ENCODE peak calls at places on chromosomes 3 and 15, in six cellular contexts. One of them, this sample, is unnamed.

GRCh38 chr15:66053991-66054390 is 184.7 kb downstream of the RAB11A start:
- DNase-seq in heart left ventricle: no peak
- DNase-seq in right lobe of liver: no peak
- DNase-seq in adrenal gland: no peak
- DNase-seq in ovary: no peak
- DNase-seq in Peyer's patch: no peak
- DNase-seq in this sample: no peak

GRCh38 chr3:71542548-71543370 is 40.8 kb downstream of the FOXP1 start:
- DNase-seq in heart left ventricle: peak
- DNase-seq in right lobe of liver: no peak
- DNase-seq in adrenal gland: peak
- DNase-seq in ovary: peak
- DNase-seq in Peyer's patch: peak
- DNase-seq in this sample: peak

GRCh38 chr3:48338635-48339034 is 5.2 kb upstream of the SPINK8 start:
- DNase-seq in heart left ventricle: no peak
- DNase-seq in right lobe of liver: no peak
- DNase-seq in adrenal gland: no peak
- DNase-seq in ovary: no peak
- DNase-seq in Peyer's patch: no peak
- DNase-seq in this sample: peak

GRCh38 chr3:98594630-98594961 is 1.2 kb upstream of the CPOX start:
- DNase-seq in heart left ventricle: no peak
- DNase-seq in right lobe of liver: no peak
- DNase-seq in adrenal gland: no peak
- DNase-seq in ovary: no peak
- DNase-seq in Peyer's patch: no peak
- DNase-seq in this sample: no peak

GRCh38 chr3:170159933-170160332 is 21.6 kb downstream of the PHC3 start:
- DNase-seq in heart left ventricle: no peak
- DNase-seq in right lobe of liver: no peak
- DNase-seq in adrenal gland: no peak
- DNase-seq in ovary: no peak
- DNase-seq in Peyer's patch: no peak
- DNase-seq in this sample: no peak

GRCh38 chr3:30198162-30198561 is 408.2 kb upstream of the TGFBR2 start:
- DNase-seq in heart left ventricle: no peak
- DNase-seq in right lobe of liver: no peak
- DNase-seq in adrenal gland: no peak
- DNase-seq in ovary: no peak
- DNase-seq in Peyer's patch: no peak
- DNase-seq in this sample: no peak

GRCh38 chr3:52393131-52393807 is 51.6 kb downstream of the SEMA3G start:
- DNase-seq in heart left ventricle: peak
- DNase-seq in right lobe of liver: peak
- DNase-seq in adrenal gland: no peak
- DNase-seq in ovary: no peak
- DNase-seq in Peyer's patch: no peak
- DNase-seq in this sample: no peak

GRCh38 chr15:100083572-100083971 is 258.2 kb downstream of the ADAMTS17 start:
- DNase-seq in heart left ventricle: peak
- DNase-seq in right lobe of liver: no peak
- DNase-seq in adrenal gland: peak
- DNase-seq in ovary: no peak
- DNase-seq in Peyer's patch: no peak
- DNase-seq in this sample: peak

GRCh38 chr3:54304867-54305266 is 182.5 kb downstream of the CACNA2D3 start:
- DNase-seq in heart left ventricle: no peak
- DNase-seq in right lobe of liver: no peak
- DNase-seq in adrenal gland: no peak
- DNase-seq in ovary: no peak
- DNase-seq in Peyer's patch: no peak
- DNase-seq in this sample: no peak

GRCh38 chr3:16300881-16301359 is 35.9 kb downstream of the OXNAD1 start:
- DNase-seq in heart left ventricle: no peak
- DNase-seq in right lobe of liver: no peak
- DNase-seq in adrenal gland: no peak
- DNase-seq in ovary: no peak
- DNase-seq in Peyer's patch: peak
- DNase-seq in this sample: no peak

GRCh38 chr3:149393355-149394165 is 16.1 kb upstream of the TM4SF1 start:
- DNase-seq in heart left ventricle: peak
- DNase-seq in right lobe of liver: peak
- DNase-seq in adrenal gland: peak
- DNase-seq in ovary: peak
- DNase-seq in Peyer's patch: peak
- DNase-seq in this sample: peak

GRCh38 chr15:63501256-63502089 is 2.9 kb upstream of the USP3 start:
- DNase-seq in heart left ventricle: peak
- DNase-seq in right lobe of liver: peak
- DNase-seq in adrenal gland: peak
- DNase-seq in ovary: peak
- DNase-seq in Peyer's patch: peak
- DNase-seq in this sample: peak

GRCh38 chr3:132652640-132653270 is 6.9 kb downstream of the ACAD11 start:
- DNase-seq in heart left ventricle: no peak
- DNase-seq in right lobe of liver: no peak
- DNase-seq in adrenal gland: no peak
- DNase-seq in ovary: no peak
- DNase-seq in Peyer's patch: no peak
- DNase-seq in this sample: no peak

GRCh38 chr3:149342413-149343340 is 9.2 kb upstream of the TM4SF18 start:
- DNase-seq in heart left ventricle: no peak
- DNase-seq in right lobe of liver: no peak
- DNase-seq in adrenal gland: no peak
- DNase-seq in ovary: no peak
- DNase-seq in Peyer's patch: no peak
- DNase-seq in this sample: peak

GRCh38 chr15:43518073-43518761 is 809 bp downstream of the MAP1A start:
- DNase-seq in heart left ventricle: no peak
- DNase-seq in right lobe of liver: no peak
- DNase-seq in adrenal gland: no peak
- DNase-seq in ovary: peak
- DNase-seq in Peyer's patch: no peak
- DNase-seq in this sample: no peak

GRCh38 chr3:19272296-19272695 is 124.0 kb downstream of the KCNH8 start:
- DNase-seq in heart left ventricle: no peak
- DNase-seq in right lobe of liver: no peak
- DNase-seq in adrenal gland: no peak
- DNase-seq in ovary: no peak
- DNase-seq in Peyer's patch: peak
- DNase-seq in this sample: no peak

GRCh38 chr3:16452265-16452664 is 61.2 kb downstream of the RFTN1 start:
- DNase-seq in heart left ventricle: no peak
- DNase-seq in right lobe of liver: no peak
- DNase-seq in adrenal gland: no peak
- DNase-seq in ovary: no peak
- DNase-seq in Peyer's patch: no peak
- DNase-seq in this sample: no peak

GRCh38 chr15:78065973-78066946 is 11.3 kb downstream of the TBC1D2B start:
- DNase-seq in heart left ventricle: no peak
- DNase-seq in right lobe of liver: no peak
- DNase-seq in adrenal gland: no peak
- DNase-seq in ovary: no peak
- DNase-seq in Peyer's patch: no peak
- DNase-seq in this sample: no peak

GRCh38 chr3:27554706-27555105 is 70.5 kb upstream of the SLC4A7 start:
- DNase-seq in heart left ventricle: no peak
- DNase-seq in right lobe of liver: no peak
- DNase-seq in adrenal gland: no peak
- DNase-seq in ovary: no peak
- DNase-seq in Peyer's patch: no peak
- DNase-seq in this sample: no peak

GRCh38 chr3:185866995-185867394 is 42.2 kb upstream of the IGF2BP2 start:
- DNase-seq in heart left ventricle: no peak
- DNase-seq in right lobe of liver: no peak
- DNase-seq in adrenal gland: no peak
- DNase-seq in ovary: no peak
- DNase-seq in Peyer's patch: no peak
- DNase-seq in this sample: no peak

GRCh38 chr3:177725165-177725564 is 527.9 kb upstream of the TBL1XR1 start:
- DNase-seq in heart left ventricle: no peak
- DNase-seq in right lobe of liver: no peak
- DNase-seq in adrenal gland: no peak
- DNase-seq in ovary: no peak
- DNase-seq in Peyer's patch: no peak
- DNase-seq in this sample: no peak

GRCh38 chr3:165770781-165771180 is 66.4 kb downstream of the BCHE start:
- DNase-seq in heart left ventricle: no peak
- DNase-seq in right lobe of liver: no peak
- DNase-seq in adrenal gland: no peak
- DNase-seq in ovary: no peak
- DNase-seq in Peyer's patch: no peak
- DNase-seq in this sample: no peak

GRCh38 chr3:116226245-116226644 is 219.0 kb downstream of the LSAMP start:
- DNase-seq in heart left ventricle: no peak
- DNase-seq in right lobe of liver: no peak
- DNase-seq in adrenal gland: no peak
- DNase-seq in ovary: no peak
- DNase-seq in Peyer's patch: no peak
- DNase-seq in this sample: no peak

GRCh38 chr15:82846621-82847020 is 37.2 kb downstream of the WHAMM start:
- DNase-seq in heart left ventricle: no peak
- DNase-seq in right lobe of liver: no peak
- DNase-seq in adrenal gland: no peak
- DNase-seq in ovary: no peak
- DNase-seq in Peyer's patch: no peak
- DNase-seq in this sample: peak

GRCh38 chr3:18124501-18124900 is 300.6 kb downstream of the SATB1 start:
- DNase-seq in heart left ventricle: no peak
- DNase-seq in right lobe of liver: no peak
- DNase-seq in adrenal gland: no peak
- DNase-seq in ovary: no peak
- DNase-seq in Peyer's patch: no peak
- DNase-seq in this sample: no peak

GRCh38 chr3:42493126-42493797 is 9.2 kb upstream of the VIPR1 start:
- DNase-seq in heart left ventricle: no peak
- DNase-seq in right lobe of liver: no peak
- DNase-seq in adrenal gland: no peak
- DNase-seq in ovary: no peak
- DNase-seq in Peyer's patch: peak
- DNase-seq in this sample: peak

GRCh38 chr15:31173790-31174450 is 72.4 kb upstream of the TRPM1 start:
- DNase-seq in heart left ventricle: no peak
- DNase-seq in right lobe of liver: no peak
- DNase-seq in adrenal gland: no peak
- DNase-seq in ovary: no peak
- DNase-seq in Peyer's patch: no peak
- DNase-seq in this sample: no peak

GRCh38 chr3:38097446-38098375 is 39.2 kb downstream of the ACAA1 start:
- DNase-seq in heart left ventricle: no peak
- DNase-seq in right lobe of liver: no peak
- DNase-seq in adrenal gland: no peak
- DNase-seq in ovary: no peak
- DNase-seq in Peyer's patch: no peak
- DNase-seq in this sample: no peak
- H3K27ac ChIP-seq in heart left ventricle: no peak
- H3K27ac ChIP-seq in right lobe of liver: no peak
- H3K27ac ChIP-seq in adrenal gland: no peak
- H3K27ac ChIP-seq in ovary: no peak
- H3K27ac ChIP-seq in Peyer's patch: no peak
- H3K27ac ChIP-seq in this sample: no peak

GRCh38 chr15:81297580-81298575 is 26.1 kb downstream of the STARD5 start:
- DNase-seq in heart left ventricle: no peak
- DNase-seq in right lobe of liver: no peak
- DNase-seq in adrenal gland: no peak
- DNase-seq in ovary: no peak
- DNase-seq in Peyer's patch: peak
- DNase-seq in this sample: no peak

GRCh38 chr15:81296673-81297072 is 27.3 kb downstream of the STARD5 start:
- DNase-seq in heart left ventricle: peak
- DNase-seq in right lobe of liver: peak
- DNase-seq in adrenal gland: peak
- DNase-seq in ovary: no peak
- DNase-seq in Peyer's patch: peak
- DNase-seq in this sample: peak

GRCh38 chr15:81299630-81300273 is 24.2 kb downstream of the STARD5 start:
- DNase-seq in heart left ventricle: no peak
- DNase-seq in right lobe of liver: no peak
- DNase-seq in adrenal gland: no peak
- DNase-seq in ovary: no peak
- DNase-seq in Peyer's patch: peak
- DNase-seq in this sample: no peak

GRCh38 chr15:81297147-81297572 is 26.8 kb downstream of the STARD5 start:
- DNase-seq in heart left ventricle: no peak
- DNase-seq in right lobe of liver: no peak
- DNase-seq in adrenal gland: no peak
- DNase-seq in ovary: no peak
- DNase-seq in Peyer's patch: no peak
- DNase-seq in this sample: no peak

GRCh38 chr15:81298606-81299005 is 25.3 kb downstream of the STARD5 start:
- DNase-seq in heart left ventricle: no peak
- DNase-seq in right lobe of liver: no peak
- DNase-seq in adrenal gland: no peak
- DNase-seq in ovary: no peak
- DNase-seq in Peyer's patch: peak
- DNase-seq in this sample: no peak
- TF ChIP-seq POLR2A in heart left ventricle: no peak
- TF ChIP-seq POLR2A in right lobe of liver: no peak
- TF ChIP-seq POLR2A in adrenal gland: no peak
- TF ChIP-seq POLR2A in ovary: no peak
- TF ChIP-seq POLR2A in Peyer's patch: no peak
- TF ChIP-seq POLR2A in this sample: no peak

DNA sequence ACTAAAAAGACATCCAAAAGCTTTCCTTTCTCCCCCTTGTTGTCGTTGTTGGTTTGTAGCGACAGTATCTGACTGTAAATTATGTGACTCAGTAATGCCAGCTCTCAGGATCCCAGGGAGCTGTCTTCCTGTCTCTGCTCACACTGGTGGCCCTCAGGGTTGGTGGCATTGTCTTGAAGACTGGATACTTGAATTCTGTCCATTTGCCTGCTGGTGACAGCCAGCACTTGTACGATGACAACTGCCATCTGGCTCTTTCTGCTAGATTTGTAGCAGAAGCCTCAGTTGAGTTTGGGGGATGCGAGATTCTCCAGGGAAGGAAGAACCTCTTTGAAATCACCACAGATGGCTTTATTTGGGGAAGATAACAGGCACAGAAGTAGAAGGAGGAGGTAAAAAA is 120.8 kb downstream of the ARPP21 start:
- DNase-seq in heart left ventricle: no peak
- DNase-seq in right lobe of liver: no peak
- DNase-seq in adrenal gland: no peak
- DNase-seq in ovary: no peak
- DNase-seq in Peyer's patch: no peak
- DNase-seq in this sample: no peak
- H3K27ac ChIP-seq in heart left ventricle: no peak
- H3K27ac ChIP-seq in right lobe of liver: no peak
- H3K27ac ChIP-seq in adrenal gland: no peak
- H3K27ac ChIP-seq in ovary: no peak
- H3K27ac ChIP-seq in Peyer's patch: no peak
- H3K27ac ChIP-seq in this sample: no peak

DNA sequence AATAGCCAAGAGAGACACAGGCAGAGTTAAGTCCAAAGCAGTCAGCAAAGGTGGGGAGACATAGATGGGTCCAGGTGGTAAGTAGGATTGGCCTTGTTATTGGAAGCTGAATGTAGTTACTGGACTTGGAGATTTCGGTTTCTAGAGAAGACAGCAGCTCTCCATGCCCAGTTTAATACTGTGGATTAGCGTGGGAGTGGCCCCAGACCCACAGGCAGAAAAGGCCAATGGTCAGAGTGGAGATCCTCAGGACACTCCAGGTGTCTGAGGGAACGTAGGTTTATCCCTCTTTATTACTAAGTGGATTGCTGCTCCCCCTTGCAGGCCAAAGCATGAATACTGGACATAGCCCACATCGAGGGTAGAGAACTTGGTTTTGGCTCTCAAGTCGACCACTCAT is 225.4 kb upstream of the TPRG1 start:
- DNase-seq in heart left ventricle: no peak
- DNase-seq in right lobe of liver: no peak
- DNase-seq in adrenal gland: no peak
- DNase-seq in ovary: no peak
- DNase-seq in Peyer's patch: no peak
- DNase-seq in this sample: no peak
- TF ChIP-seq POLR2A in heart left ventricle: no peak
- TF ChIP-seq POLR2A in right lobe of liver: no peak
- TF ChIP-seq POLR2A in adrenal gland: no peak
- TF ChIP-seq POLR2A in ovary: no peak
- TF ChIP-seq POLR2A in Peyer's patch: no peak
- TF ChIP-seq POLR2A in this sample: no peak

This sample was measured in body of pancreas.